ENCODE peak calls at places on chromosomes 12 and 14, in ten cellular contexts. Y is NCI-H1436; T is AG09309; E is right lobe of liver; Q is endothelial cell; U is mucosa of descending colon; O is NAMALWA; I is CD4-positive, CD25-positive, alpha-beta regulatory T cell; R is WERI-Rb-1; W is omental fat pad. N is an unnamed sample.

GRCh38 chr12:92977326-92977725 is 48.2 kb upstream of the EEA1 start:
- DNase-seq in Y (no peak), T (no peak), E (no peak), Q (no peak), U (no peak), O (no peak), I (no peak), R (no peak), W (no peak), N (no peak)

GRCh38 chr12:18946106-18946505 is 183.4 kb upstream of the PLEKHA5 start:
- DNase-seq in Y (no peak), T (no peak), E (no peak), Q (no peak), U (no peak), O (no peak), I (no peak), R (no peak), W (no peak), N (no peak)

GRCh38 chr14:23068792-23069412 is 11.6 kb upstream of the CDH24 start:
- DNase-seq in Y (no peak), T (peak), E (peak), Q (peak), U (no peak), O (peak), I (peak), R (peak), W (peak), N (no peak)

GRCh38 chr12:122946690-122947271 is 19.5 kb downstream of the ABCB9 start:
- DNase-seq in Y (no peak), T (peak), E (peak), Q (no peak), U (peak), O (peak), I (peak), R (peak), W (peak), N (peak)

GRCh38 chr12:49055978-49056754 is 4.4 kb downstream of the KMT2D start:
- DNase-seq in Y (no peak), T (peak), E (no peak), Q (peak), U (peak), O (peak), I (peak), R (peak), W (no peak), N (peak)

GRCh38 chr14:52014601-52015267 is 25.4 kb downstream of the RTRAF start:
- DNase-seq in Y (no peak), T (no peak), E (no peak), Q (no peak), U (no peak), O (no peak), I (no peak), R (no peak), W (no peak), N (no peak)

GRCh38 chr14:62329427-62329826 is 567.2 kb downstream of the SNAPC1 start:
- DNase-seq in Y (no peak), T (no peak), E (no peak), Q (no peak), U (no peak), O (no peak), I (no peak), R (no peak), W (no peak), N (no peak)

GRCh38 chr12:26567126-26567525 is 265.9 kb downstream of the ITPR2 start:
- DNase-seq in Y (no peak), T (no peak), E (no peak), Q (no peak), U (no peak), O (no peak), I (no peak), R (no peak), W (no peak), N (no peak)

GRCh38 chr12:65638324-65638723 is 186.0 kb upstream of the HMGA2 start:
- DNase-seq in Y (no peak), T (no peak), E (no peak), Q (no peak), U (no peak), O (no peak), I (no peak), R (peak), W (no peak), N (no peak)

GRCh38 chr12:121981456-121981855 is 40.2 kb upstream of the BCL7A start:
- DNase-seq in Y (no peak), T (no peak), E (no peak), Q (no peak), U (no peak), O (no peak), I (no peak), R (no peak), W (no peak), N (no peak)

GRCh38 chr12:100267603-100268281 is 765 bp downstream of the SCYL2 start:
- DNase-seq in Y (no peak), T (no peak), E (no peak), Q (no peak), U (no peak), O (peak), I (peak), R (peak), W (no peak), N (no peak)

GRCh38 chr14:34930591-34931069 is 52.2 kb upstream of the SRP54 start:
- DNase-seq in Y (no peak), T (no peak), E (no peak), Q (no peak), U (no peak), O (no peak), I (peak), R (no peak), W (no peak), N (peak)

GRCh38 chr12:75489613-75490210 is 9.2 kb downstream of the GLIPR1 start:
- DNase-seq in Y (no peak), T (no peak), E (no peak), Q (no peak), U (no peak), O (no peak), I (peak), R (no peak), W (no peak), N (peak)

N was measured in MV-4-11.